ENCODE peak calls at places on chromosome 17, in four cellular contexts. A, X, B and Y are unnamed samples.

GRCh38 chr17:74759941-74760340 is 11.5 kb downstream of the NHERF1 start:
- DNase-seq in B (no peak), X (no peak), A (no peak), Y (no peak)

GRCh38 chr17:36095992-36096391 is 6.0 kb upstream of the CCL3 start:
- DNase-seq in B (no peak), X (no peak), A (no peak), Y (no peak)

GRCh38 chr17:82370471-82371332 is 863 bp upstream of the UTS2R start:
- DNase-seq in A (no peak), B (no peak), X (no peak), Y (no peak)

GRCh38 chr17:28661635-28662526 is at the start of the genes SDF2 and SUPT6H:
- DNase-seq in A (peak; percentile 89), X (peak; percentile 81), B (peak; percentile 72), Y (peak; percentile 97)

GRCh38 chr17:74402070-74402469 is 29.8 kb upstream of the GPRC5C start:
- DNase-seq in B (no peak), A (no peak), X (no peak), Y (no peak)

GRCh38 chr17:78535285-78536197 is 41.7 kb downstream of the DNAH17 start:
- DNase-seq in X (no peak), A (no peak), B (no peak), Y (no peak)

GRCh38 chr17:52158450-52159042 is at the start of gene CA10:
- DNase-seq in X (no peak), B (no peak), A (no peak), Y (no peak)

GRCh38 chr17:48513653-48514482 is 16.9 kb downstream of the HOXB1 start:
- DNase-seq in A (no peak), X (no peak), B (no peak), Y (peak; percentile 73)

GRCh38 chr17:29115906-29116651 is 64.1 kb downstream of the MYO18A start:
- DNase-seq in B (no peak), A (peak; percentile 42), X (peak; percentile 36), Y (peak; percentile 76)

GRCh38 chr17:77691216-77692085 is 267.1 kb upstream of the TNRC6C start:
- DNase-seq in B (no peak), X (no peak), A (no peak), Y (no peak)

GRCh38 chr17:66548158-66548557 is 245.7 kb downstream of the PRKCA start:
- DNase-seq in B (no peak), X (peak; percentile 23), A (no peak), Y (no peak)

GRCh38 chr17:78120971-78121800 is 7.4 kb downstream of the TMC6 start:
- DNase-seq in X (no peak), A (no peak), B (no peak), Y (no peak)

GRCh38 chr17:77371117-77371887 is 230.5 kb downstream of the SEC14L1 start:
- DNase-seq in A (no peak), B (no peak), X (no peak), Y (no peak)

GRCh38 chr17:71780596-71780995 is 340.2 kb upstream of the SOX9 start:
- DNase-seq in X (no peak), A (no peak), B (no peak), Y (no peak)

GRCh38 chr17:6677158-6677831 is 25.7 kb downstream of the C17orf100 start:
- DNase-seq in A (peak; percentile 70), B (no peak), X (peak; percentile 27), Y (no peak)

GRCh38 chr17:65154770-65155589 is 17.8 kb downstream of the RGS9 start:
- DNase-seq in A (no peak), X (no peak), B (no peak), Y (no peak)

GRCh38 chr17:35368086-35368824 is 5.2 kb downstream of the SLFN11 start:
- DNase-seq in A (no peak), X (no peak), B (peak; percentile 75), Y (no peak)

GRCh38 chr17:335691-336090 is 16.9 kb downstream of the RPH3AL start:
- DNase-seq in X (no peak), B (no peak), A (no peak), Y (no peak)

GRCh38 chr17:81518113-81518784 is 5.7 kb upstream of the ACTG1 start:
- DNase-seq in B (no peak), X (no peak), A (no peak), Y (no peak)

GRCh38 chr17:2369551-2370210 is 31.2 kb downstream of the MNT start:
- DNase-seq in X (no peak), A (peak; percentile 25), B (no peak), Y (no peak)

GRCh38 chr17:3032258-3033247 is 30.9 kb downstream of the OR1D5 start:
- DNase-seq in A (no peak), B (no peak), X (no peak), Y (no peak)

GRCh38 chr17:45050680-45051059 is 762 bp downstream of the DCAKD start:
- DNase-seq in B (no peak), X (peak; percentile 60), A (no peak), Y (peak; percentile 48)

GRCh38 chr17:3037259-3037658 is 26.1 kb downstream of the OR1D5 start:
- DNase-seq in X (no peak), B (no peak), A (no peak), Y (no peak)

GRCh38 chr17:82013341-82013740 is 9.3 kb downstream of the CENPX start:
- DNase-seq in A (no peak), X (no peak), B (no peak), Y (no peak)

GRCh38 chr17:3914319-3914685 is 2.0 kb downstream of the P2RX1 start:
- DNase-seq in A (no peak), B (peak; percentile 49), X (no peak), Y (no peak)

GRCh38 chr17:78140169-78141051 is 5.8 kb upstream of the C17orf99 start:
- DNase-seq in X (peak; percentile 96), B (peak; percentile 90), A (peak; percentile 100), Y (peak; percentile 99)

GRCh38 chr17:56832446-56832845 is 1.3 kb downstream of the C17orf67 start:
- DNase-seq in X (peak; percentile 33), A (no peak), B (no peak), Y (no peak)

GRCh38 chr17:82981141-82981540 is 98.3 kb upstream of the METRNL start:
- DNase-seq in A (no peak), B (no peak), X (no peak), Y (no peak)

GRCh38 chr17:78395186-78395585 is 16.7 kb downstream of the PGS1 start:
- DNase-seq in A (no peak), X (no peak), B (no peak), Y (no peak)

GRCh38 chr17:21174719-21175118 is 39.2 kb downstream of the TMEM11 start:
- DNase-seq in B (no peak), A (no peak), X (no peak), Y (no peak)

GRCh38 chr17:21176996-21177395 is 37.0 kb downstream of the TMEM11 start:
- DNase-seq in B (no peak), A (peak; percentile 2), X (no peak), Y (no peak)

GRCh38 chr17:21177854-21178600 is 35.9 kb downstream of the TMEM11 start:
- DNase-seq in A (no peak), B (no peak), X (no peak), Y (no peak)

GRCh38 chr17:21174186-21174585 is 39.8 kb downstream of the TMEM11 start:
- DNase-seq in X (no peak), A (no peak), B (no peak), Y (no peak)

DNA sequence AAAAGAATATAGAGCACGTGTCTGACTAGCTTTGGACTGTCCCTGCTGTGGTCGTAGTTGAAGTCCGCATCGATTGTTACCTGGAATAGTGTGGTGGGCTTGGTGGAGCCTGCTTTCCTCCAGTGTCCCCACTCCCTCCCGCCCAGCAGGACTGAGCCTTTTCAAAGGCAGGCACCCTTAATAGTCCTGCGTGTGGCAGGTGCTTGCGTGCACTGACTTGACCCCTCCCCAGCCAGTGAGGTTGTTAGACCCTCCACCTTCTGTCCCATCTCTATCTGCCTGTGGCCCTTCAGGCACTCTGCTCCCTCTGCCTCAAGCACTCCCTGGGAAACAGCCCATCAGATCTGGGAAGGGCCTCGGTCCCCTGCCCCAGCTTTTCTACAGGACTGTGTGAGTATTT is 36.6 kb downstream of the TMEM11 start:
- DNase-seq in X (no peak), A (peak; percentile 4), B (no peak), Y (no peak)
- TF ChIP-seq FOXK2 in X (no peak), A (no peak), B (no peak), Y (no peak)

DNA sequence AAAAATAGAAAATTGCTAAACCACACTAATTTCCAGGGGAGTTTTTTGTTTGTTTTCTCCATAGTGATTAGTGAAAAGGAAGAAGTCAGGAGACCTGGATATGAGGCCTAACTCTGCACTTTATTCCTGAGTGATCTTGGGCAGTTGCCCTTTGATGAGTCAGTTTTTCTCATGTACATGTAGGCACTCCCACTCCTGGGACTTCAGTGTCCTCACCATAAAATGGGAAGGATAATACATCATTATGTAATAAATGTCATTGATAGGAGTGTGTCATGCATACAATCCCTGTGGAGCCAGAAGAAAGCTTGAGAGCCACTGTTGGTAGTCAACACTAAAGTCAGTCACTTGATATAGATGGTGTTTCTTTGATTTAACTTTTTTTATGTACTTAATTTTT is 32.5 kb downstream of the WIPF2 start:
- DNase-seq in A (peak; percentile 48), X (no peak), B (no peak), Y (peak; percentile 30)
- TF ChIP-seq FOXK2 in A (no peak), X (no peak), B (no peak), Y (no peak)

GRCh38 chr17:43721537-43722268 is 36.9 kb downstream of the SOST start:
- DNase-seq in B (no peak), X (no peak), A (no peak), Y (peak; percentile 22)

GRCh38 chr17:43720311-43721060 is 38.1 kb downstream of the SOST start:
- DNase-seq in X (peak; percentile 41), B (no peak), A (no peak), Y (peak; percentile 65)

GRCh38 chr17:43723697-43724359 is 34.8 kb downstream of the SOST start:
- DNase-seq in B (no peak), X (peak; percentile 17), A (peak; percentile 33), Y (no peak)

GRCh38 chr17:43722269-43722619 is 36.3 kb downstream of the SOST start:
- DNase-seq in A (no peak), X (no peak), B (no peak), Y (no peak)

GRCh38 chr17:43722921-43723665 is 35.5 kb downstream of the SOST start:
- DNase-seq in B (no peak), A (no peak), X (no peak), Y (no peak)
- TF ChIP-seq FOXK2 in B (no peak), A (no peak), X (no peak), Y (no peak)

GRCh38 chr17:50620848-50621247 is 13.8 kb upstream of the ABCC3 start:
- DNase-seq in X (no peak), B (no peak), A (peak; percentile 59), Y (peak; percentile 54)
- TF ChIP-seq FOXK2 in X (no peak), B (no peak), A (no peak), Y (no peak)

GRCh38 chr17:5203178-5203907 is 11.7 kb upstream of the ZNF594 start:
- DNase-seq in X (no peak), B (no peak), A (no peak), Y (no peak)

GRCh38 chr17:5201011-5201410 is 9.3 kb upstream of the ZNF594 start:
- DNase-seq in X (no peak), B (no peak), A (no peak), Y (no peak)

GRCh38 chr17:5198472-5198871 is 6.8 kb upstream of the ZNF594 start:
- DNase-seq in A (no peak), X (no peak), B (no peak), Y (no peak)

GRCh38 chr17:5200360-5200759 is 8.7 kb upstream of the ZNF594 start:
- DNase-seq in X (no peak), A (no peak), B (peak; percentile 71), Y (no peak)

GRCh38 chr17:5203908-5204294 is 12.2 kb upstream of the ZNF594 start:
- DNase-seq in A (no peak), X (no peak), B (no peak), Y (no peak)
- TF ChIP-seq FOXK2 in A (no peak), X (no peak), B (no peak), Y (no peak)